ENCODE peak calls at places on chromosomes 13 and 19, in eight cellular contexts. J, N, E, H, D, K, X and F are unnamed samples.

GRCh38 chr19:13208131-13208963 is 58.1 kb downstream of the IER2 start:
- DNase-seq in D (no peak), X (peak; percentile 39), H (no peak), N (peak; percentile 25), J (peak; percentile 76), K (peak; percentile 79), E (peak; percentile 25), F (peak; percentile 44)

GRCh38 chr13:100490692-100491091 is 97.9 kb downstream of the GGACT start:
- DNase-seq in X (no peak), E (no peak), D (no peak), J (no peak), H (no peak), K (no peak), N (no peak), F (no peak)

GRCh38 chr13:36251012-36251411 is 36.7 kb upstream of the SOHLH2 start:
- DNase-seq in E (no peak), X (no peak), K (no peak), H (no peak), N (no peak), D (no peak), J (no peak), F (no peak)

GRCh38 chr19:480016-480855 is 16.1 kb upstream of the MADCAM1 start:
- DNase-seq in H (no peak), X (no peak), K (peak; percentile 84), E (no peak), N (no peak), D (peak; percentile 68), J (no peak), F (peak; percentile 77)

GRCh38 chr13:43769552-43769951 is 17.2 kb downstream of the ENOX1 start:
- DNase-seq in N (no peak), K (no peak), E (no peak), J (no peak), H (no peak), D (no peak), X (no peak), F (no peak)

GRCh38 chr13:48954086-48954485 is 21.6 kb upstream of the FNDC3A start:
- DNase-seq in J (no peak), D (no peak), H (no peak), K (no peak), X (no peak), N (no peak), E (peak; percentile 64), F (no peak)

GRCh38 chr19:55156202-55157063 is 1.1 kb downstream of the TNNI3 start:
- DNase-seq in D (peak; percentile 85), H (peak; percentile 32), N (no peak), J (peak; percentile 70), X (no peak), K (peak; percentile 68), E (no peak), F (peak; percentile 74)

GRCh38 chr13:29472317-29472961 is 123.0 kb downstream of the SLC7A1 start:
- DNase-seq in J (no peak), N (no peak), H (peak; percentile 2), E (no peak), D (no peak), X (peak; percentile 22), K (peak; percentile 79), F (peak; percentile 51)

GRCh38 chr19:15248648-15249559 is 16.7 kb upstream of the EPHX3 start:
- DNase-seq in J (no peak), K (peak; percentile 83), E (peak; percentile 83), N (peak; percentile 81), D (no peak), H (no peak), X (no peak), F (peak; percentile 74)

GRCh38 chr13:71799320-71799719 is 67.7 kb downstream of the DACH1 start:
- DNase-seq in N (no peak), K (no peak), H (no peak), E (no peak), J (no peak), D (no peak), X (no peak), F (no peak)

GRCh38 chr13:97307882-97308624 is 85.9 kb downstream of the MBNL2 start:
- DNase-seq in K (no peak), D (no peak), E (no peak), H (no peak), J (no peak), N (no peak), X (no peak), F (no peak)

GRCh38 chr13:28161370-28161769 is 23.0 kb downstream of the PAN3 start:
- DNase-seq in E (no peak), K (peak; percentile 78), H (no peak), J (no peak), N (no peak), D (no peak), X (no peak), F (peak; percentile 24)

GRCh38 chr13:49395416-49396277 is 48.2 kb downstream of the CAB39L start:
- DNase-seq in N (no peak), E (no peak), J (no peak), H (no peak), D (no peak), X (no peak), K (no peak), F (no peak)

GRCh38 chr13:100517135-100517534 is 71.5 kb downstream of the GGACT start:
- DNase-seq in N (no peak), J (no peak), K (peak; percentile 67), D (no peak), H (no peak), X (no peak), E (no peak), F (peak; percentile 68)

GRCh38 chr13:109274188-109274821 is 512.1 kb downstream of the IRS2 start:
- DNase-seq in H (no peak), D (no peak), E (peak; percentile 85), J (no peak), K (peak; percentile 49), N (no peak), X (no peak), F (no peak)

GRCh38 chr19:2474232-2475017 is 1.5 kb upstream of the GADD45B start:
- DNase-seq in J (peak; percentile 86), D (peak; percentile 95), H (no peak), N (no peak), K (peak; percentile 91), E (peak; percentile 83), X (peak; percentile 89), F (peak; percentile 86)

GRCh38 chr13:102779426-102780159 is 6.0 kb upstream of the TEX30 start:
- DNase-seq in K (no peak), N (no peak), H (no peak), D (no peak), E (no peak), X (no peak), J (no peak), F (no peak)

GRCh38 chr19:17765069-17765618 is 13.9 kb downstream of the FCHO1 start:
- DNase-seq in J (no peak), D (no peak), X (no peak), H (no peak), N (no peak), E (no peak), K (peak; percentile 89), F (peak; percentile 86)

GRCh38 chr13:100532836-100533435 is 55.7 kb downstream of the GGACT start:
- DNase-seq in J (no peak), X (no peak), D (peak; percentile 14), N (no peak), H (no peak), E (no peak), K (peak; percentile 40), F (no peak)

GRCh38 chr19:40110570-40110969 is 19.8 kb upstream of the ZNF780A start:
- DNase-seq in X (no peak), K (no peak), N (no peak), D (no peak), H (no peak), J (no peak), E (no peak), F (no peak)

GRCh38 chr19:18350490-18350889 is 10.1 kb downstream of the PGPEP1 start:
- DNase-seq in E (no peak), J (no peak), H (no peak), N (no peak), X (no peak), D (no peak), K (no peak), F (no peak)

GRCh38 chr19:18007939-18008673 is at the start of gene ARRDC2:
- DNase-seq in H (peak; percentile 77), D (peak; percentile 85), X (peak; percentile 79), J (peak; percentile 98), N (peak; percentile 42), K (peak; percentile 97), E (peak; percentile 66), F (peak; percentile 91)